ENCODE peak calls at places on chromosome 1, in seven cellular contexts. J, F, I, Y, E, L and N are unnamed samples.

GRCh38 chr1:7683521-7683920 is 87.6 kb upstream of the VAMP3 start:
- DNase-seq in J (no peak), E (no peak), I (no peak), F (no peak), L (no peak), Y (no peak), N (no peak)

GRCh38 chr1:220552672-220553258 is 24.8 kb downstream of the MARK1 start:
- DNase-seq in Y (no peak), I (no peak), E (no peak), F (no peak), J (no peak), L (no peak), N (no peak)

GRCh38 chr1:1161683-1162079 is 12.0 kb upstream of the TTLL10 start:
- DNase-seq in L (no peak), Y (no peak), J (no peak), I (no peak), F (no peak), E (no peak), N (no peak)

GRCh38 chr1:5099558-5099957 is 445.1 kb downstream of the AJAP1 start:
- DNase-seq in I (no peak), Y (no peak), E (no peak), F (no peak), J (no peak), L (no peak), N (no peak)

GRCh38 chr1:2966435-2966834 is 54.8 kb upstream of the ACTRT2 start:
- DNase-seq in Y (no peak), I (no peak), E (no peak), F (no peak), L (no peak), J (no peak), N (no peak)

GRCh38 chr1:13585599-13585965 is 1.9 kb downstream of the PDPN start:
- DNase-seq in E (no peak), I (no peak), L (no peak), Y (no peak), J (no peak), F (no peak), N (no peak)

GRCh38 chr1:153032677-153033308 is 1.8 kb downstream of the SPRR1B start:
- DNase-seq in E (no peak), I (peak; percentile 36), F (no peak), L (peak; percentile 63), J (no peak), Y (no peak), N (peak; percentile 1)

GRCh38 chr1:230459463-230459862 is 33.3 kb upstream of the PGBD5 start:
- DNase-seq in E (no peak), L (peak; percentile 52), F (no peak), J (no peak), Y (no peak), I (no peak), N (peak; percentile 28)

GRCh38 chr1:239317948-239318347 is 68.4 kb upstream of the CHRM3 start:
- DNase-seq in F (no peak), E (no peak), I (no peak), L (no peak), J (no peak), Y (no peak), N (no peak)

GRCh38 chr1:7956218-7957032 is 5.1 kb upstream of the PARK7 start:
- DNase-seq in L (peak; percentile 71), J (no peak), I (no peak), F (no peak), Y (no peak), E (peak; percentile 16), N (no peak)

GRCh38 chr1:71592646-71593274 is 511.9 kb upstream of the ZRANB2 start:
- DNase-seq in E (no peak), L (no peak), F (no peak), I (no peak), J (no peak), Y (no peak), N (no peak)

GRCh38 chr1:35876988-35877387 is 6.0 kb upstream of the AGO1 start:
- DNase-seq in Y (no peak), J (no peak), E (no peak), L (no peak), F (no peak), I (no peak), N (no peak)

GRCh38 chr1:34844252-34844634 is 15.3 kb downstream of the SMIM12 start:
- DNase-seq in E (no peak), J (no peak), F (no peak), I (no peak), Y (no peak), L (no peak), N (no peak)

GRCh38 chr1:59669752-59670312 is 144.9 kb upstream of the HOOK1 start:
- DNase-seq in F (peak; percentile 68), L (peak; percentile 64), Y (peak; percentile 56), J (no peak), I (no peak), E (no peak), N (peak; percentile 70)

GRCh38 chr1:60073605-60074278 is at the start of gene C1orf87:
- DNase-seq in Y (peak; percentile 9), J (no peak), I (no peak), F (no peak), L (no peak), E (no peak), N (no peak)

GRCh38 chr1:87449348-87449963 is 120.8 kb downstream of the LMO4 start:
- DNase-seq in Y (peak; percentile 20), E (no peak), F (peak; percentile 25), I (no peak), L (no peak), J (no peak), N (no peak)

GRCh38 chr1:158931055-158931737 is at the start of gene PYHIN1:
- DNase-seq in I (no peak), L (no peak), J (no peak), Y (no peak), E (no peak), F (no peak), N (no peak)

GRCh38 chr1:230691615-230692014 is 22.3 kb downstream of the AGT start:
- DNase-seq in E (no peak), I (no peak), Y (no peak), L (no peak), F (no peak), J (no peak), N (no peak)

GRCh38 chr1:223549740-223550139 is 115.8 kb downstream of the CAPN8 start:
- DNase-seq in Y (no peak), E (no peak), I (no peak), L (no peak), J (no peak), F (no peak), N (no peak)

GRCh38 chr1:208080396-208081276 is 163.5 kb downstream of the PLXNA2 start:
- DNase-seq in I (no peak), E (no peak), F (no peak), J (no peak), Y (no peak), L (no peak), N (no peak)

GRCh38 chr1:235918481-235918880 is 51.8 kb upstream of the LYST start:
- DNase-seq in F (no peak), E (no peak), Y (no peak), J (no peak), L (no peak), I (no peak), N (no peak)

GRCh38 chr1:43868741-43869067 is 64.9 kb upstream of the ARTN start:
- DNase-seq in Y (no peak), L (peak; percentile 49), I (no peak), F (peak; percentile 65), E (no peak), J (peak; percentile 23), N (peak; percentile 92)

GRCh38 chr1:52601519-52601918 is 652 bp upstream of the GPX7 start:
- DNase-seq in L (no peak), J (no peak), F (no peak), E (no peak), I (no peak), Y (no peak), N (no peak)

GRCh38 chr1:67257173-67257535 is 50.5 kb upstream of the IL12RB2 start:
- DNase-seq in I (no peak), F (no peak), J (no peak), E (no peak), Y (no peak), L (no peak), N (no peak)

GRCh38 chr1:104592926-104593325 is 843.2 kb downstream of the AMY1C start:
- DNase-seq in E (no peak), L (no peak), Y (no peak), J (no peak), F (no peak), I (no peak), N (no peak)

GRCh38 chr1:205286335-205286950 is 35.1 kb downstream of the NUAK2 start:
- DNase-seq in E (no peak), I (no peak), F (no peak), Y (no peak), J (peak; percentile 82), L (peak; percentile 51), N (peak; percentile 62)
- H3K4me3 ChIP-seq in E (no peak overlapping the region), I (no peak overlapping the region), F (no peak overlapping the region), Y (no peak overlapping the region), J (peak overlapping the region; percentile 55), L (no peak overlapping the region), N (no peak overlapping the region)

GRCh38 chr1:212556822-212557549 is 51.6 kb upstream of the ATF3 start:
- DNase-seq in L (no peak), F (no peak), I (no peak), Y (no peak), E (no peak), J (no peak), N (no peak)
- TF ChIP-seq CTCF in L (no peak), F (no peak), I (no peak), Y (no peak), E (no peak), J (no peak), N (no peak)

GRCh38 chr1:174809755-174810280 is 189.9 kb upstream of the CACYBP start:
- DNase-seq in F (no peak), L (no peak), J (no peak), E (no peak), Y (no peak), I (no peak), N (no peak)
- H3K4me3 ChIP-seq in F (no peak overlapping the region), L (no peak overlapping the region), J (no peak overlapping the region), E (no peak overlapping the region), Y (no peak overlapping the region), I (no peak overlapping the region), N (no peak overlapping the region)

DNA sequence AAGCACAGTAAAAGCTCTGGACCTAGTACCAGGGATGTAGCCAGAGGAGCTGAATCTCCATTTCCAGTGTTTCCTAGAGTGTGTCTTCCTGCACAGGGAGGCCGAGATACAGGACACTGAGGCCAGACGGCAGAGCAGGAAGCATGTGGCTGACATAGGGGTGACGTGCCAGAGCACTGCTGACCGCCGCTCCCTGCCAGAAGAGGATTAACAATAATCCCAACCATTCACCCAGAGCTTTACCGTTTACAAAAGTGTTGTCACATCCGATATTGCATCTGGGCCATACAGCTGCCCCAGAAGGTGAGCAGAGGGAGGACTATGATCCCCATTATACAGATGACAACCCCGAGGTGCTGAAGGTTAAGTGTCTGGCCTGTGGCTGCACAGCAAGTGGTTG is 5.8 kb upstream of the CLDN19 start:
- DNase-seq in L (no peak), J (no peak), F (no peak), E (no peak), I (no peak), Y (no peak), N (peak; percentile 42)
- TF ChIP-seq CTCF in L (no peak), J (no peak), F (no peak), E (no peak), I (no peak), Y (no peak), N (no peak)